ENCODE peak calls at places on chromosomes 1 and 21, in four cellular contexts. One of them, this sample, is unnamed.

GRCh38 chr1:19209439-19209989 is 552 bp downstream of the UBR4 start:
- DNase-seq in HCEC 1CT: peak
- DNase-seq in CD4-positive, CD25-positive, alpha-beta regulatory T cell: peak
- DNase-seq in LoVo: peak
- DNase-seq in this sample: no peak

GRCh38 chr1:213656482-213656881 is 331.3 kb upstream of the PROX1 start:
- DNase-seq in HCEC 1CT: no peak
- DNase-seq in CD4-positive, CD25-positive, alpha-beta regulatory T cell: no peak
- DNase-seq in LoVo: no peak
- DNase-seq in this sample: no peak

GRCh38 chr1:65026235-65026634 is 59.9 kb upstream of the JAK1 start:
- DNase-seq in HCEC 1CT: no peak
- DNase-seq in CD4-positive, CD25-positive, alpha-beta regulatory T cell: no peak
- DNase-seq in LoVo: no peak
- DNase-seq in this sample: no peak

GRCh38 chr1:214236477-214236876 is 44.5 kb upstream of the SMYD2 start:
- DNase-seq in HCEC 1CT: no peak
- DNase-seq in CD4-positive, CD25-positive, alpha-beta regulatory T cell: no peak
- DNase-seq in LoVo: no peak
- DNase-seq in this sample: no peak

GRCh38 chr21:34582506-34583150 is 32.3 kb downstream of the RCAN1 start:
- DNase-seq in HCEC 1CT: peak
- DNase-seq in CD4-positive, CD25-positive, alpha-beta regulatory T cell: peak
- DNase-seq in LoVo: no peak
- DNase-seq in this sample: peak

GRCh38 chr1:86409416-86410021 is 13.4 kb upstream of the ODF2L start:
- DNase-seq in HCEC 1CT: no peak
- DNase-seq in CD4-positive, CD25-positive, alpha-beta regulatory T cell: no peak
- DNase-seq in LoVo: no peak
- DNase-seq in this sample: no peak

GRCh38 chr1:85454214-85454613 is 10.7 kb downstream of the DDAH1 start:
- DNase-seq in HCEC 1CT: no peak
- DNase-seq in CD4-positive, CD25-positive, alpha-beta regulatory T cell: no peak
- DNase-seq in LoVo: no peak
- DNase-seq in this sample: no peak

GRCh38 chr21:15759469-15759868 is 29.7 kb downstream of the USP25 start:
- DNase-seq in HCEC 1CT: no peak
- DNase-seq in CD4-positive, CD25-positive, alpha-beta regulatory T cell: no peak
- DNase-seq in LoVo: no peak
- DNase-seq in this sample: no peak

GRCh38 chr1:107262472-107263286 is 121.8 kb downstream of the NTNG1 start:
- DNase-seq in HCEC 1CT: no peak
- DNase-seq in CD4-positive, CD25-positive, alpha-beta regulatory T cell: no peak
- DNase-seq in LoVo: no peak
- DNase-seq in this sample: no peak

GRCh38 chr1:17355898-17356297 is 16.1 kb upstream of the PADI6 start:
- DNase-seq in HCEC 1CT: no peak
- DNase-seq in CD4-positive, CD25-positive, alpha-beta regulatory T cell: peak
- DNase-seq in LoVo: no peak
- DNase-seq in this sample: no peak

GRCh38 chr1:210905944-210906453 is 227.9 kb downstream of the KCNH1 start:
- DNase-seq in HCEC 1CT: no peak
- DNase-seq in CD4-positive, CD25-positive, alpha-beta regulatory T cell: no peak
- DNase-seq in LoVo: no peak
- DNase-seq in this sample: no peak

GRCh38 chr1:6028042-6028895 is 17.4 kb upstream of the KCNAB2 start:
- DNase-seq in HCEC 1CT: peak
- DNase-seq in CD4-positive, CD25-positive, alpha-beta regulatory T cell: peak
- DNase-seq in LoVo: no peak
- DNase-seq in this sample: no peak

GRCh38 chr1:89557954-89558353 is 33.3 kb downstream of the LRRC8B start:
- DNase-seq in HCEC 1CT: no peak
- DNase-seq in CD4-positive, CD25-positive, alpha-beta regulatory T cell: peak
- DNase-seq in LoVo: no peak
- DNase-seq in this sample: no peak

GRCh38 chr1:24899581-24900485 is 30.2 kb downstream of the RUNX3 start:
- DNase-seq in HCEC 1CT: no peak
- DNase-seq in CD4-positive, CD25-positive, alpha-beta regulatory T cell: no peak
- DNase-seq in LoVo: no peak
- DNase-seq in this sample: no peak

GRCh38 chr21:18451679-18452078 is 48.1 kb upstream of the TMPRSS15 start:
- DNase-seq in HCEC 1CT: no peak
- DNase-seq in CD4-positive, CD25-positive, alpha-beta regulatory T cell: no peak
- DNase-seq in LoVo: no peak
- DNase-seq in this sample: no peak

GRCh38 chr1:9321480-9321849 is 28.8 kb downstream of the SPSB1 start:
- DNase-seq in HCEC 1CT: peak
- DNase-seq in CD4-positive, CD25-positive, alpha-beta regulatory T cell: no peak
- DNase-seq in LoVo: no peak
- DNase-seq in this sample: no peak

GRCh38 chr1:16181887-16182719 is 26.2 kb upstream of the EPHA2 start:
- DNase-seq in HCEC 1CT: peak
- DNase-seq in CD4-positive, CD25-positive, alpha-beta regulatory T cell: no peak
- DNase-seq in LoVo: peak
- DNase-seq in this sample: peak

GRCh38 chr1:20848162-20848561 is 61.1 kb upstream of the HP1BP3 start:
- DNase-seq in HCEC 1CT: no peak
- DNase-seq in CD4-positive, CD25-positive, alpha-beta regulatory T cell: no peak
- DNase-seq in LoVo: no peak
- DNase-seq in this sample: peak

GRCh38 chr1:234841710-234842231 is 231.8 kb upstream of the IRF2BP2 start:
- DNase-seq in HCEC 1CT: no peak
- DNase-seq in CD4-positive, CD25-positive, alpha-beta regulatory T cell: peak
- DNase-seq in LoVo: no peak
- DNase-seq in this sample: peak

GRCh38 chr1:46768445-46768844 is 30.4 kb upstream of the CYP4B1 start:
- DNase-seq in HCEC 1CT: no peak
- DNase-seq in CD4-positive, CD25-positive, alpha-beta regulatory T cell: no peak
- DNase-seq in LoVo: no peak
- DNase-seq in this sample: no peak

GRCh38 chr21:44681861-44682579 is at the start of gene KRTAP12-1:
- DNase-seq in HCEC 1CT: no peak
- DNase-seq in CD4-positive, CD25-positive, alpha-beta regulatory T cell: no peak
- DNase-seq in LoVo: no peak
- DNase-seq in this sample: no peak

GRCh38 chr1:228332797-228333738 is 73.6 kb downstream of the TRIM11 start:
- DNase-seq in HCEC 1CT: no peak
- DNase-seq in CD4-positive, CD25-positive, alpha-beta regulatory T cell: no peak
- DNase-seq in LoVo: no peak
- DNase-seq in this sample: no peak

GRCh38 chr1:222547944-222548671 is at the start of gene HHIPL2:
- DNase-seq in HCEC 1CT: no peak
- DNase-seq in CD4-positive, CD25-positive, alpha-beta regulatory T cell: no peak
- DNase-seq in LoVo: no peak
- DNase-seq in this sample: no peak

GRCh38 chr1:24955161-24955560 is 25.1 kb upstream of the RUNX3 start:
- DNase-seq in HCEC 1CT: no peak
- DNase-seq in CD4-positive, CD25-positive, alpha-beta regulatory T cell: peak
- DNase-seq in LoVo: no peak
- DNase-seq in this sample: peak

GRCh38 chr1:160821627-160822026 is 25.7 kb downstream of the LY9 start:
- DNase-seq in HCEC 1CT: no peak
- DNase-seq in CD4-positive, CD25-positive, alpha-beta regulatory T cell: no peak
- DNase-seq in LoVo: no peak
- DNase-seq in this sample: no peak

GRCh38 chr21:33901421-33902288 is 13.9 kb downstream of the ATP5PO start:
- DNase-seq in HCEC 1CT: peak
- DNase-seq in CD4-positive, CD25-positive, alpha-beta regulatory T cell: peak
- DNase-seq in LoVo: no peak
- DNase-seq in this sample: no peak

GRCh38 chr1:159180516-159180915 is 9.1 kb downstream of the CADM3 start:
- DNase-seq in HCEC 1CT: no peak
- DNase-seq in CD4-positive, CD25-positive, alpha-beta regulatory T cell: no peak
- DNase-seq in LoVo: no peak
- DNase-seq in this sample: no peak

GRCh38 chr1:204363335-204364114 is 3.8 kb upstream of the PLEKHA6 start:
- DNase-seq in HCEC 1CT: peak
- DNase-seq in CD4-positive, CD25-positive, alpha-beta regulatory T cell: peak
- DNase-seq in LoVo: peak
- DNase-seq in this sample: peak

GRCh38 chr1:62311473-62311943 is 7.7 kb downstream of the KANK4 start:
- DNase-seq in HCEC 1CT: no peak
- DNase-seq in CD4-positive, CD25-positive, alpha-beta regulatory T cell: no peak
- DNase-seq in LoVo: no peak
- DNase-seq in this sample: peak

GRCh38 chr1:151908228-151908691 is 1.1 kb downstream of the THEM4 start:
- DNase-seq in HCEC 1CT: no peak
- DNase-seq in CD4-positive, CD25-positive, alpha-beta regulatory T cell: no peak
- DNase-seq in LoVo: no peak
- DNase-seq in this sample: peak

GRCh38 chr1:182206628-182207239 is 145.2 kb upstream of the ZNF648 start:
- DNase-seq in HCEC 1CT: no peak
- DNase-seq in CD4-positive, CD25-positive, alpha-beta regulatory T cell: no peak
- DNase-seq in LoVo: no peak
- DNase-seq in this sample: no peak

GRCh38 chr1:204975568-204976235 is 67.3 kb upstream of the CNTN2 start:
- DNase-seq in HCEC 1CT: peak
- DNase-seq in CD4-positive, CD25-positive, alpha-beta regulatory T cell: peak
- DNase-seq in LoVo: peak
- DNase-seq in this sample: no peak

GRCh38 chr1:41712687-41713086 is 206.0 kb downstream of the HIVEP3 start:
- DNase-seq in HCEC 1CT: no peak
- DNase-seq in CD4-positive, CD25-positive, alpha-beta regulatory T cell: no peak
- DNase-seq in LoVo: no peak
- DNase-seq in this sample: peak

GRCh38 chr21:33943293-33943692 is 27.7 kb upstream of the ATP5PO start:
- DNase-seq in HCEC 1CT: no peak
- DNase-seq in CD4-positive, CD25-positive, alpha-beta regulatory T cell: no peak
- DNase-seq in LoVo: no peak
- DNase-seq in this sample: no peak